ENCODE peak calls at places on chromosomes 16 and 17, in four cellular contexts. P, H, C and E are unnamed samples.

GRCh38 chr17:39404542-39405378 is 3.3 kb upstream of the FBXL20 start:
- DNase-seq in P (peak), C (no peak), H (no peak), E (no peak)

GRCh38 chr17:31535581-31535981 is 144.1 kb downstream of the RAB11FIP4 start:
- DNase-seq in C (no peak), P (no peak), H (no peak), E (no peak)

GRCh38 chr17:7856081-7856791 is 1.1 kb downstream of the NAA38 start:
- DNase-seq in C (no peak), H (peak), P (peak), E (peak)

GRCh38 chr16:24906199-24906808 is 60.5 kb downstream of the SLC5A11 start:
- DNase-seq in H (no peak), C (peak), P (no peak), E (no peak)

GRCh38 chr16:1102333-1102700 is 6.3 kb upstream of the C1QTNF8 start:
- DNase-seq in P (no peak), H (no peak), C (no peak), E (no peak)

GRCh38 chr17:76023900-76024237 is 3.2 kb downstream of the EVPL start:
- DNase-seq in C (no peak), P (no peak), H (no peak), E (no peak)

GRCh38 chr17:57622886-57623433 is 122.1 kb downstream of the CCDC182 start:
- DNase-seq in C (no peak), P (no peak), H (no peak), E (no peak)

GRCh38 chr16:78504391-78504945 is 405.0 kb downstream of the WWOX start:
- DNase-seq in H (peak), C (no peak), P (peak), E (no peak)

GRCh38 chr17:73119631-73120030 is 27.1 kb upstream of the SLC39A11 start:
- DNase-seq in P (no peak), C (no peak), H (no peak), E (no peak)

GRCh38 chr16:49700222-49700927 is 155.5 kb downstream of the ZNF423 start:
- DNase-seq in P (peak), H (peak), C (no peak), E (peak)

GRCh38 chr17:8629371-8630226 is 926 bp downstream of the MYH10 start:
- DNase-seq in C (no peak), P (peak), H (peak), E (no peak)

GRCh38 chr17:6523809-6524355 is 32.5 kb downstream of the PITPNM3 start:
- DNase-seq in H (no peak), C (no peak), P (no peak), E (no peak)

GRCh38 chr16:57091200-57091989 is 988 bp upstream of the CPNE2 start:
- DNase-seq in C (peak), H (peak), P (peak), E (peak)

GRCh38 chr17:72120878-72121163 is at the start of gene SOX9:
- DNase-seq in P (peak), H (no peak), C (peak), E (peak)

GRCh38 chr17:80835816-80836657 is 155.6 kb upstream of the CHMP6 start:
- DNase-seq in P (peak), H (no peak), C (no peak), E (no peak)

GRCh38 chr17:78421534-78422266 is 43.3 kb downstream of the PGS1 start:
- DNase-seq in H (peak), P (peak), C (peak), E (peak)

GRCh38 chr17:59093702-59094231 is 12.9 kb downstream of the TRIM37 start:
- DNase-seq in P (peak), H (peak), C (no peak), E (no peak)

GRCh38 chr16:3027983-3028715 is 4.3 kb downstream of the THOC6 start:
- DNase-seq in C (peak), P (peak), H (peak), E (peak)
- TF ChIP-seq POLR2A in C (peak), P (no peak), H (no peak), E (no peak)

GRCh38 chr17:51166198-51166986 is at the start of gene NME2:
- DNase-seq in P (peak), C (peak), H (peak), E (peak)
- TF ChIP-seq POLR2A in P (no peak), C (peak), H (peak), E (peak)

DNA sequence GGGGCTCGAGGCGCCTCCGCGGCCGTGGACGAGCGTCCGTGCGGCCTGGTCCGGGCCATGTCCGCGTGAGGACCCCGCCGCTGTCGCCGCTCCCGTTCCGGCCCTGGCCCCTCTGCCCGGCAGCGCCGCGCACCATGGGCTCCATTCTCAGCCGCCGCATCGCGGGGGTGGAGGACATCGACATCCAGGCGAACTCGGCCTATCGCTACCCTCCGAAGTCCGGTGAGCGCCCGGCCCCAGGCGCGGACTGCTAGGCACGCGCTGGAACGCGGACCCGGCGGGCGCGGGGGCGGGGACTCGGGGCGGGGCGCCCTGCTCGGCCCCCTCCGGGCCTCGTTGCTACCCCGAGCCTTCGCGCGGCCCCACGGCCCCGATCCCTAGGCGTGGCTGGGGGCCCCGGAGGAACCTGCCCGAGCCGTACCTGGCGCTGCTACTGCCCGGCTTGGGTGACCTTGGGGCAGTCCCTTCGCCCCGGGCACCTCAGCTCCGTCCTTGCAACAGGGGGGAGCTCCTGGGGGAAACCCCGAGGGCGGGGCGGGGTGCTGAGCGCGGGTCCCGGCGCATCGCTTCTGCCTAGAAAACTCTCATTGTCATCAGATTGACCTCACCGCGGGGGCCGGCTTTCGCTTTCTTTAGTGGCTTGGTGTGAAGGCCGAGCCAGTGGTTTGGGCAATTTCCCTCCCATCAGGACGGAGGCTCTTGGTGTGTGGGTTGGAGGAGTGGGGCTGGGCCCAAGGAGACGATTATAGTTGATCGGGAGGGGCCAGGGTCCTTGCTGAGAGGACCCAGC is 396 bp downstream of the MGRN1 start:
- DNase-seq in C (no peak), P (peak), H (peak), E (peak)
- TF ChIP-seq POLR2A in C (peak), P (peak), H (peak), E (peak)

DNA sequence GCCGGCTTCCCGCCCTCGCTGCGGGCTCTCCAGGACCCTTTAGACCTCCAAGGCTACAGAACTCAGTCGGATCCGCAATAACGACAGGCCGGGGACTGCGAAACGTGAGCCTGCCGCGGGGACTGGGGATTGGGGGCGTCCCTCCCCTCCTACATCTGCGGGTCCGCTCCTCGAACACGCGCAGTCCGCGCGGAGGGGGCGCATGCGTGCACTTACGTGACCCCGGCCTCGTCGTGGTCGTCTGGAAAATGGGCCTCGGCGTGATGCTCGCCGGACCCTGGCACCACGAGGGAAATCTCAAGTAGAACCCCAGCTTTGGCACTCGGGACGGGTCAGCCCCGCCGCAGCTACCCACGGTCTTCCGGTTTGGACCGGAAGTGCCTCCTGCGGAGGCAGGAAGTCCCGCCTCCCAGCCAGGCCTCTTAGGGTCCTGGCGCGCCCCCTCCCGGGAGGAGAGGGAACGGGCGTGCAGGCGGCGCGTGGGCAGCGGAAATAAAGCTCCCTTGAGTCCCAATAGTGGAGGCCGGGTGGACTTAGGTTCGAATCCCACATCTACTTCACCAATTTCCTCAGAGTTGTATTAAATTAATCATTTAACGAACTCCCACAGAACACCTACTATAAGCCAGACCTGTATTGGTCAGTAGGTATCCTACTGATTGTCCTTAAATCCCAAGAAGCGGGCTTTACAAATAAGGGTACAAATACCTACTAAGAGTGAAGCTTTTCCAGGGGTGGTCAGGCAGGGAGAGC is at the start of gene TAF1C:
- DNase-seq in H (peak), P (peak), C (peak), E (peak)
- TF ChIP-seq POLR2A in H (peak), P (no peak), C (peak), E (no peak)

DNA sequence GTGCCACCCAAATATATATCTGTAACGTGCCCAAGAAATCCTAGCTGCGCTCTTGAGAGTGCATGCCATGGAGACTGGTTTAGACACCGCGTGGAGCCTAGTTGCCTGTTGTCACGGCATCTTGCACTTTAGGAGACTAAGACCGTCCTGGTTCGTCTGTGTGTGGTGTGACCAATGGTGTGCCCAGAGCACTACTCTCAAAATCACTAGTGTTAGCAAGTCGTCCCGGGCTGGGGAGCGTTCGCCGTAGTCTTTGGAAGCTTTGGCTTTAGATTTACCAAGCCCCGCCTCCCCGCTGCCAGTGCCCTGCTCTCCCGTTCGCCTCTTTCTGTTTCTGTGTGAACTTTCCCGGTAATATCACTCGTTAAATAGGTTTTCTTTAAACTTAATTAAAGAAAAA is 27.0 kb downstream of the CLUH start:
- DNase-seq in H (no peak), C (no peak), P (no peak), E (no peak)
- TF ChIP-seq POLR2A in H (no peak), C (no peak), P (no peak), E (no peak)

DNA sequence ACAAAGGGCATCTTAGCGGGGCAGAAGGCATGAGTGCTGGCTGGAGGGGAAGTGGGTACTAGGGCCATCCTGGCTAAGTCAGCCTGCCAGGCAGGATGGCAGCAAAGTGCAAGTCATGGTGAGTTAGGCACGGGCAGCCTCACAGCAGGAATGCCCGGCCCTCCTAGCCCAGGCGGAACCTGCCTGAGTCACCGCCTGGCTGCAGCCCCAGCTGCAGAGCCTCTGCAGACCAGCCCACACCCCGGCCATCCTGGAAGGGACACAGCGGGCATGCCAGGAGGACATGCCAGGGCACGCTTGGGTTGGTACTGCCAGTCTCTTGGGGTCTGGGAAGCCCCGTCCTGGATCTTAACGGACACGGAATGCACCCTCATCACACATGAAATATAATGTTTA is 4.9 kb upstream of the ALDH3A1 start:
- DNase-seq in P (no peak), C (peak), H (no peak), E (no peak)
- TF ChIP-seq POLR2A in P (no peak), C (no peak), H (no peak), E (no peak)